ENCODE peak calls at places on chromosomes 5 and 9, in nine cellular contexts. Q is endodermal cell; V is HCEC 1CT; E is RWPE1; W is stimulated activated CD8-positive, alpha-beta memory T cell treated with anti-CD3 and anti-CD28 coated beads, Interleukin-15, amount 100 ng/mL, for 1 hour; U is Kasumi-1; L is LHCN-M2; F is OCI-M1; P is HuH-7.5. R is an unnamed sample.
A peak's percentile ranks its signal among the peaks of the same experiment; 100 is the strongest.

GRCh38 chr9:130662927-130663257 is 1.5 kb upstream of the PRDM12 start:
- DNase-seq in Q (peak; percentile 75), V (no peak), E (no peak), W (no peak), U (no peak), L (no peak), F (no peak), P (no peak), R (no peak)

GRCh38 chr9:134571326-134571871 is 70.2 kb upstream of the COL5A1 start:
- DNase-seq in Q (peak; percentile 35), V (no peak), E (no peak), W (no peak), U (no peak), L (no peak), F (no peak), P (no peak), R (no peak)

GRCh38 chr9:4238522-4238921 is 61.3 kb downstream of the GLIS3 start:
- DNase-seq in Q (no peak), V (peak; percentile 69), E (no peak), W (no peak), U (no peak), L (peak; percentile 76), F (no peak), P (no peak), R (no peak)

GRCh38 chr9:34984049-34984448 is 5.5 kb upstream of the DNAJB5 start:
- DNase-seq in Q (peak; percentile 84), V (no peak), E (no peak), W (no peak), U (peak; percentile 46), L (peak; percentile 34), F (peak; percentile 33), P (no peak), R (no peak)

GRCh38 chr9:36575411-36575882 is 2.8 kb downstream of the MELK start:
- DNase-seq in Q (no peak), V (peak; percentile 73), E (peak; percentile 30), W (no peak), U (no peak), L (peak; percentile 60), F (peak; percentile 74), P (no peak), R (no peak)

GRCh38 chr9:137055385-137056364 is 1.8 kb upstream of the ENTPD2 start:
- DNase-seq in Q (no peak), V (no peak), E (peak; percentile 53), W (no peak), U (no peak), L (no peak), F (no peak), P (peak; percentile 88), R (peak; percentile 97)

GRCh38 chr5:138503487-138504270 is 38.4 kb downstream of the EGR1 start:
- DNase-seq in Q (peak; percentile 81), V (peak; percentile 55), E (peak; percentile 86), W (no peak), U (peak; percentile 83), L (peak; percentile 52), F (peak; percentile 76), P (peak; percentile 44), R (peak; percentile 86)

GRCh38 chr5:1479581-1480188 is 34.4 kb upstream of the SLC6A3 start:
- DNase-seq in Q (peak; percentile 80), V (peak; percentile 20), E (peak; percentile 32), W (no peak), U (peak; percentile 47), L (peak; percentile 11), F (peak; percentile 64), P (peak; percentile 68), R (peak; percentile 58)

GRCh38 chr5:36691993-36692392 is 85.6 kb downstream of the SLC1A3 start:
- DNase-seq in Q (no peak), V (no peak), E (no peak), W (no peak), U (peak; percentile 18), L (peak; percentile 26), F (no peak), P (no peak), R (no peak)

GRCh38 chr5:83321656-83322055 is 149.9 kb upstream of the VCAN start:
- DNase-seq in Q (no peak), V (peak; percentile 45), E (no peak), W (no peak), U (no peak), L (no peak), F (no peak), P (no peak), R (no peak)

GRCh38 chr9:109742759-109743388 is 37.1 kb upstream of the PALM2AKAP2 start:
- DNase-seq in Q (no peak), V (no peak), E (no peak), W (no peak), U (no peak), L (no peak), F (no peak), P (no peak), R (no peak)

GRCh38 chr9:2964485-2964884 is 120.6 kb upstream of the PUM3 start:
- DNase-seq in Q (no peak), V (no peak), E (no peak), W (no peak), U (no peak), L (no peak), F (no peak), P (no peak), R (no peak)

GRCh38 chr5:180323929-180324632 is 29.1 kb downstream of the GFPT2 start:
- DNase-seq in Q (peak; percentile 55), V (no peak), E (no peak), W (no peak), U (no peak), L (no peak), F (no peak), P (no peak), R (peak; percentile 36)

GRCh38 chr9:137130176-137130755 is 8.7 kb upstream of the GRIN1 start:
- DNase-seq in Q (no peak), V (no peak), E (no peak), W (no peak), U (no peak), L (no peak), F (no peak), P (no peak), R (no peak)

GRCh38 chr9:95125652-95126051 is 191.9 kb downstream of the FANCC start:
- DNase-seq in Q (no peak), V (no peak), E (no peak), W (no peak), U (no peak), L (no peak), F (no peak), P (no peak), R (no peak)

R was measured in Ammon's horn.